ENCODE peak calls at places on chromosome 20, in nine cellular contexts. P is activated T-helper 9 cell treated with anti-CD3 and anti-CD28 coated beads, Interleukin-2, amount 50 U/mL, for 16 hours; Z is RPMI8226; G is myocyte; O is ovary; L is IMR-90; Y is fibroblast of the conjunctiva; E is stimulated activated CD4-positive, alpha-beta T cell treated with anti-CD3 and anti-CD28 coated beads, Interleukin-2, amount 100 ng/mL, for 48 hours; V is aorta. I is an unnamed sample.
A peak's percentile ranks its signal among the peaks of the same experiment; 100 is the strongest.

GRCh38 chr20:32772046-32772445 is 9.9 kb downstream of the DNMT3B start:
- DNase-seq in V (no peak), L (no peak), Y (no peak), G (no peak), E (no peak), P (no peak), O (no peak), Z (no peak), I (no peak)

GRCh38 chr20:41138527-41139226 is 1.3 kb downstream of the PLCG1 start:
- DNase-seq in Y (no peak), P (no peak), G (no peak), V (no peak), E (no peak), L (peak; percentile 12), Z (no peak), O (peak; percentile 33), I (no peak)

GRCh38 chr20:49323622-49324238 is 45.9 kb upstream of the ZNFX1 start:
- DNase-seq in Z (peak; percentile 69), O (no peak), L (peak; percentile 74), V (no peak), P (no peak), G (peak; percentile 88), Y (peak; percentile 39), E (peak; percentile 23), I (no peak)

GRCh38 chr20:52590100-52590499 is 382.1 kb upstream of the TSHZ2 start:
- DNase-seq in L (no peak), Y (no peak), Z (no peak), O (no peak), V (peak; percentile 49), E (no peak), P (no peak), G (peak; percentile 88), I (no peak)

GRCh38 chr20:52231230-52231746 is 39.7 kb upstream of the ZFP64 start:
- DNase-seq in P (no peak), Z (no peak), L (no peak), O (no peak), V (no peak), E (no peak), G (no peak), Y (no peak), I (no peak)

GRCh38 chr20:22901921-22902320 is 133.2 kb upstream of the SSTR4 start:
- DNase-seq in P (no peak), O (no peak), E (no peak), V (no peak), L (no peak), Y (no peak), G (no peak), Z (no peak), I (no peak)

GRCh38 chr20:33947709-33948295 is 45.9 kb upstream of the RALY start:
- DNase-seq in E (peak; percentile 62), P (peak; percentile 4), G (peak; percentile 17), Z (peak; percentile 73), L (peak; percentile 27), Y (peak; percentile 23), V (no peak), O (no peak), I (no peak)

GRCh38 chr20:15310361-15310760 is 972.9 kb upstream of the FLRT3 start:
- DNase-seq in Y (no peak), L (no peak), Z (no peak), G (no peak), P (no peak), V (no peak), E (no peak), O (no peak), I (no peak)

GRCh38 chr20:44328428-44328827 is 8.4 kb upstream of the R3HDML start:
- DNase-seq in O (no peak), V (no peak), E (no peak), Y (no peak), L (no peak), G (no peak), Z (no peak), P (no peak), I (no peak)

GRCh38 chr20:3828798-3829197 is 8.5 kb downstream of the AP5S1 start:
- DNase-seq in O (no peak), E (no peak), Y (no peak), G (no peak), V (no peak), L (no peak), Z (no peak), P (no peak), I (no peak)

GRCh38 chr20:12056836-12057235 is 139.1 kb downstream of the BTBD3 start:
- DNase-seq in V (no peak), P (no peak), Z (no peak), Y (no peak), L (no peak), E (no peak), G (no peak), O (no peak), I (no peak)

GRCh38 chr20:55650609-55651228 is 354.6 kb downstream of the CBLN4 start:
- DNase-seq in Y (no peak), P (no peak), Z (no peak), O (no peak), V (no peak), E (no peak), G (no peak), L (no peak), I (no peak)

GRCh38 chr20:60389441-60389840 is 431.2 kb downstream of the CDH26 start:
- DNase-seq in Y (no peak), L (no peak), G (no peak), Z (no peak), E (no peak), V (no peak), O (no peak), P (no peak), I (no peak)

GRCh38 chr20:18188446-18188845 is 50.8 kb downstream of the KAT14 start:
- DNase-seq in E (no peak), L (peak; percentile 5), V (no peak), O (no peak), Y (peak; percentile 26), G (peak; percentile 69), Z (no peak), P (no peak), I (no peak)

GRCh38 chr20:44068780-44069191 is 118.2 kb downstream of the JPH2 start:
- DNase-seq in Y (no peak), G (no peak), E (no peak), P (no peak), L (no peak), Z (no peak), V (no peak), O (no peak), I (peak; percentile 85)

GRCh38 chr20:327041-327945 is 1.9 kb downstream of the SOX12 start:
- DNase-seq in L (peak; percentile 92), O (peak; percentile 95), V (peak; percentile 89), G (peak; percentile 94), Y (peak; percentile 85), E (peak; percentile 66), P (peak; percentile 44), Z (peak; percentile 83), I (peak; percentile 90)

GRCh38 chr20:51775241-51775640 is 7.1 kb upstream of the ATP9A start:
- DNase-seq in G (no peak), L (no peak), V (no peak), Z (no peak), P (no peak), E (no peak), O (no peak), Y (no peak), I (no peak)

GRCh38 chr20:51463998-51464397 is 78.5 kb downstream of the NFATC2 start:
- DNase-seq in P (no peak), V (no peak), L (no peak), O (no peak), Y (no peak), G (no peak), E (no peak), Z (no peak), I (no peak)

GRCh38 chr20:45867811-45868176 is 10.4 kb downstream of the ZSWIM3 start:
- DNase-seq in O (no peak), L (peak; percentile 81), Y (no peak), V (no peak), G (no peak), E (no peak), P (no peak), Z (no peak), I (no peak)

GRCh38 chr20:41009960-41010359 is 18.7 kb upstream of the TOP1 start:
- DNase-seq in Y (no peak), E (no peak), G (peak; percentile 14), L (peak; percentile 69), O (no peak), P (no peak), Z (no peak), V (no peak), I (no peak)

GRCh38 chr20:6636209-6637159 is 131.0 kb upstream of the BMP2 start:
- DNase-seq in O (no peak), V (no peak), E (no peak), G (peak; percentile 85), L (peak; percentile 69), Y (peak; percentile 17), P (no peak), Z (peak; percentile 28), I (no peak)

GRCh38 chr20:4369798-4370124 is 351.9 kb upstream of the PRND start:
- DNase-seq in G (no peak), Z (peak; percentile 62), Y (no peak), L (no peak), E (peak; percentile 31), P (no peak), V (no peak), O (no peak), I (no peak)

GRCh38 chr20:8700756-8701155 is 368.1 kb upstream of the PLCB4 start:
- DNase-seq in E (no peak), V (no peak), G (no peak), L (no peak), Y (no peak), O (no peak), P (no peak), Z (no peak), I (no peak)

GRCh38 chr20:45905505-45906079 is 6.4 kb downstream of the PLTP start:
- DNase-seq in O (no peak), V (no peak), L (peak; percentile 90), Z (no peak), E (no peak), G (no peak), P (no peak), Y (no peak), I (no peak)

GRCh38 chr20:60224914-60225313 is 266.7 kb downstream of the CDH26 start:
- DNase-seq in O (no peak), V (no peak), G (no peak), E (no peak), Y (no peak), Z (peak; percentile 36), P (no peak), L (no peak), I (no peak)

GRCh38 chr20:10667077-10667401 is 6.8 kb downstream of the JAG1 start:
- DNase-seq in G (no peak), O (no peak), E (no peak), L (no peak), P (no peak), V (peak; percentile 88), Z (no peak), Y (no peak), I (peak; percentile 82)

GRCh38 chr20:52675414-52675813 is 296.7 kb upstream of the TSHZ2 start:
- DNase-seq in G (no peak), O (no peak), Y (no peak), E (no peak), L (no peak), V (no peak), P (no peak), Z (no peak), I (no peak)

GRCh38 chr20:2084703-2085102 is 16.9 kb upstream of the STK35 start:
- DNase-seq in Z (no peak), L (no peak), P (no peak), Y (no peak), E (no peak), G (no peak), O (no peak), V (no peak), I (no peak)

GRCh38 chr20:31857861-31858835 is 12.2 kb downstream of the DUSP15 start:
- DNase-seq in G (no peak), P (no peak), Z (peak; percentile 76), V (peak; percentile 38), E (no peak), L (no peak), Y (no peak), O (no peak), I (no peak)

GRCh38 chr20:49043000-49043399 is 3.1 kb upstream of the CSE1L start:
- DNase-seq in Y (no peak), G (no peak), V (no peak), L (no peak), O (no peak), E (no peak), Z (no peak), P (no peak), I (no peak)

GRCh38 chr20:7214081-7214740 is 446.7 kb downstream of the BMP2 start:
- DNase-seq in G (no peak), O (no peak), Z (no peak), E (no peak), V (no peak), L (no peak), P (no peak), Y (no peak), I (no peak)

I was measured in left lung.